ENCODE peak calls at places on chromosomes 2 and 18, in seven cellular contexts. One of them, this sample, is unnamed. For H3K4me1 and H3K9me3, the result is how much of the 10 kb centered on the place peaks cover.

GRCh38 chr2:15299904-15300528 is 261.1 kb downstream of the NBAS start:
- DNase-seq in lower lobe of right lung: no peak
- DNase-seq in testis: no peak
- DNase-seq in heart right ventricle: no peak
- DNase-seq in tibial nerve: no peak
- DNase-seq in heart left ventricle: no peak
- DNase-seq in CD8-positive, alpha-beta T cell: no peak
- DNase-seq in this sample: no peak

GRCh38 chr2:23912054-23912453 is 14.9 kb downstream of the ATAD2B start:
- DNase-seq in lower lobe of right lung: no peak
- DNase-seq in testis: no peak
- DNase-seq in heart right ventricle: no peak
- DNase-seq in tibial nerve: no peak
- DNase-seq in heart left ventricle: no peak
- DNase-seq in CD8-positive, alpha-beta T cell: no peak
- DNase-seq in this sample: no peak

GRCh38 chr2:195575021-195575420 is 82.0 kb upstream of the SLC39A10 start:
- DNase-seq in lower lobe of right lung: no peak
- DNase-seq in testis: no peak
- DNase-seq in heart right ventricle: no peak
- DNase-seq in tibial nerve: no peak
- DNase-seq in heart left ventricle: no peak
- DNase-seq in CD8-positive, alpha-beta T cell: no peak
- DNase-seq in this sample: no peak

GRCh38 chr18:11654736-11655604 is 34.1 kb upstream of the GNAL start:
- DNase-seq in lower lobe of right lung: peak
- DNase-seq in testis: peak
- DNase-seq in heart right ventricle: peak
- DNase-seq in tibial nerve: peak
- DNase-seq in heart left ventricle: peak
- DNase-seq in CD8-positive, alpha-beta T cell: peak
- DNase-seq in this sample: no peak

GRCh38 chr2:236919209-236919608 is 166.5 kb upstream of the COPS8 start:
- DNase-seq in lower lobe of right lung: no peak
- DNase-seq in testis: no peak
- DNase-seq in heart right ventricle: no peak
- DNase-seq in tibial nerve: no peak
- DNase-seq in heart left ventricle: no peak
- DNase-seq in CD8-positive, alpha-beta T cell: no peak
- DNase-seq in this sample: no peak

GRCh38 chr2:213476641-213477040 is 192.4 kb downstream of the SPAG16 start:
- DNase-seq in lower lobe of right lung: no peak
- DNase-seq in testis: no peak
- DNase-seq in heart right ventricle: no peak
- DNase-seq in tibial nerve: no peak
- DNase-seq in heart left ventricle: no peak
- DNase-seq in CD8-positive, alpha-beta T cell: no peak
- DNase-seq in this sample: no peak

GRCh38 chr2:46828491-46829239 is 86.9 kb downstream of the MCFD2 start:
- DNase-seq in lower lobe of right lung: no peak
- DNase-seq in testis: no peak
- DNase-seq in heart right ventricle: no peak
- DNase-seq in tibial nerve: no peak
- DNase-seq in heart left ventricle: no peak
- DNase-seq in CD8-positive, alpha-beta T cell: no peak
- DNase-seq in this sample: no peak

GRCh38 chr2:241692448-241692847 is 5.8 kb upstream of the DTYMK start:
- DNase-seq in lower lobe of right lung: no peak
- DNase-seq in testis: no peak
- DNase-seq in heart right ventricle: no peak
- DNase-seq in tibial nerve: no peak
- DNase-seq in heart left ventricle: no peak
- DNase-seq in CD8-positive, alpha-beta T cell: no peak
- DNase-seq in this sample: no peak

GRCh38 chr2:195642677-195643063 is 14.4 kb upstream of the SLC39A10 start:
- DNase-seq in lower lobe of right lung: no peak
- DNase-seq in testis: no peak
- DNase-seq in heart right ventricle: no peak
- DNase-seq in tibial nerve: no peak
- DNase-seq in heart left ventricle: no peak
- DNase-seq in CD8-positive, alpha-beta T cell: no peak
- DNase-seq in this sample: no peak

GRCh38 chr2:207163053-207163814 is 2.5 kb downstream of the KLF7 start:
- DNase-seq in lower lobe of right lung: no peak
- DNase-seq in testis: peak
- DNase-seq in heart right ventricle: no peak
- DNase-seq in tibial nerve: peak
- DNase-seq in heart left ventricle: no peak
- DNase-seq in CD8-positive, alpha-beta T cell: peak
- DNase-seq in this sample: no peak

GRCh38 chr2:95315801-95316411 is 18.8 kb downstream of the KCNIP3 start:
- DNase-seq in lower lobe of right lung: no peak
- DNase-seq in testis: no peak
- DNase-seq in heart right ventricle: no peak
- DNase-seq in tibial nerve: no peak
- DNase-seq in heart left ventricle: no peak
- DNase-seq in CD8-positive, alpha-beta T cell: no peak
- DNase-seq in this sample: no peak

GRCh38 chr2:42931147-42931817 is 138.9 kb upstream of the HAAO start:
- DNase-seq in lower lobe of right lung: no peak
- DNase-seq in testis: no peak
- DNase-seq in heart right ventricle: no peak
- DNase-seq in tibial nerve: no peak
- DNase-seq in heart left ventricle: no peak
- DNase-seq in CD8-positive, alpha-beta T cell: no peak
- DNase-seq in this sample: no peak

GRCh38 chr2:157480182-157480961 is 36.5 kb upstream of the CYTIP start:
- DNase-seq in lower lobe of right lung: peak
- DNase-seq in testis: peak
- DNase-seq in heart right ventricle: peak
- DNase-seq in tibial nerve: peak
- DNase-seq in heart left ventricle: peak
- DNase-seq in CD8-positive, alpha-beta T cell: no peak
- DNase-seq in this sample: no peak

GRCh38 chr2:140639628-140640027 is 1491.2 kb downstream of the LRP1B start:
- DNase-seq in lower lobe of right lung: no peak
- DNase-seq in testis: no peak
- DNase-seq in heart right ventricle: no peak
- DNase-seq in tibial nerve: no peak
- DNase-seq in heart left ventricle: no peak
- DNase-seq in CD8-positive, alpha-beta T cell: no peak
- DNase-seq in this sample: no peak

GRCh38 chr2:11094021-11094810 is 61.1 kb upstream of the SLC66A3 start:
- DNase-seq in lower lobe of right lung: no peak
- DNase-seq in testis: peak
- DNase-seq in heart right ventricle: no peak
- DNase-seq in tibial nerve: no peak
- DNase-seq in heart left ventricle: no peak
- DNase-seq in CD8-positive, alpha-beta T cell: no peak
- DNase-seq in this sample: no peak

GRCh38 chr2:173448938-173449471 is 94.3 kb downstream of the CDCA7 start:
- DNase-seq in lower lobe of right lung: peak
- DNase-seq in testis: peak
- DNase-seq in heart right ventricle: peak
- DNase-seq in tibial nerve: peak
- DNase-seq in heart left ventricle: peak
- DNase-seq in CD8-positive, alpha-beta T cell: peak
- DNase-seq in this sample: peak

GRCh38 chr2:186683341-186683740 is 10.5 kb upstream of the FAM171B start:
- DNase-seq in lower lobe of right lung: no peak
- DNase-seq in testis: no peak
- DNase-seq in heart right ventricle: no peak
- DNase-seq in tibial nerve: no peak
- DNase-seq in heart left ventricle: no peak
- DNase-seq in CD8-positive, alpha-beta T cell: no peak
- DNase-seq in this sample: no peak

GRCh38 chr2:148132400-148132799 is 111.5 kb downstream of the MBD5 start:
- DNase-seq in lower lobe of right lung: no peak
- DNase-seq in testis: no peak
- DNase-seq in heart right ventricle: no peak
- DNase-seq in tibial nerve: no peak
- DNase-seq in heart left ventricle: no peak
- DNase-seq in CD8-positive, alpha-beta T cell: no peak
- DNase-seq in this sample: no peak
- H3K4me1 ChIP-seq in lower lobe of right lung: under half
- H3K4me1 ChIP-seq in testis: under half
- H3K4me1 ChIP-seq in heart right ventricle: under half
- H3K4me1 ChIP-seq in tibial nerve: under half
- H3K4me1 ChIP-seq in heart left ventricle: under half
- H3K4me1 ChIP-seq in CD8-positive, alpha-beta T cell: under half
- H3K4me1 ChIP-seq in this sample: under half

DNA sequence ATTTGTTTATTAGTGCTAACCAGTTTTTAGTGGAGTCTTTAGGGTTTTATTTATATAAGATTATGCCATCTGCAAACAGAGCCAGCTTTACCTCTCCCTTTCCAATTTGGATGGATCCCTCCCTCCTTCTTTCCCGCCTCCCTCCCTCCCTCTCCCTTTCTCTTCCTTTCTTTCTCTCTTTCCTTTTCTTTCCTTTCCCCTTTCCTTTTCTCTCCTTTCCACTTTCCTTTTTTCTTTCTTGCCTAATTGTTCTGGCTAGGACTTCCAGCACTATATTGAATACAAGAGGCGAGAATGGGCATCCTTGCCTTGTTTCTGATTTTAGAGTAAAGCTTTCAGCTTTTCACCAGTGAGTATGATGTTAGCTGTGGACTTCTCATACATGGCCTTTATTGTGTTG is 24.1 kb downstream of the COLEC11 start:
- DNase-seq in lower lobe of right lung: no peak
- DNase-seq in testis: no peak
- DNase-seq in heart right ventricle: no peak
- DNase-seq in tibial nerve: no peak
- DNase-seq in heart left ventricle: no peak
- DNase-seq in CD8-positive, alpha-beta T cell: no peak
- DNase-seq in this sample: no peak
- H3K9me3 ChIP-seq in lower lobe of right lung: under half
- H3K9me3 ChIP-seq in testis: under half
- H3K9me3 ChIP-seq in heart right ventricle: under half
- H3K9me3 ChIP-seq in tibial nerve: under half
- H3K9me3 ChIP-seq in heart left ventricle: under half
- H3K9me3 ChIP-seq in CD8-positive, alpha-beta T cell: under half
- H3K9me3 ChIP-seq in this sample: under half

DNA sequence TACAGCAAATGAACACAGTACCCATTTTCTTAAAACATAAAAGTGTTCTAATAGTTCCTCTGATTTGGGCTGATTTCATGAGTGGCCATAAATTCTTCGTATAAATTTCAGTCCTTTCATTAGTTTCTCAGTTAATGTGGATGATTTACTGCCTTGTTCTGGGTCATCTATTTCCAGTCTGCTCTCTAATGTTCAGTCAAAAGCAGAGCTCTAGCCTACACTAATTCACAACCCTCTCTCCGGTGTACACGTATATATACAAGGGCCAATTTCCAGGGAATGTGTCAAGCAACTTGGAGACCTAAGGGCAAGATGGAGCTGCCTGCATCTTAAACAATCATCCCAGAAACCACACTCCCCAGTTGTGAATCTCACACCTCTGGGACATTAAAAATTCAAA is 281.0 kb downstream of the STK39 start:
- DNase-seq in lower lobe of right lung: no peak
- DNase-seq in testis: no peak
- DNase-seq in heart right ventricle: no peak
- DNase-seq in tibial nerve: no peak
- DNase-seq in heart left ventricle: no peak
- DNase-seq in CD8-positive, alpha-beta T cell: no peak
- DNase-seq in this sample: no peak
- H3K4me3 ChIP-seq in lower lobe of right lung: no peak
- H3K4me3 ChIP-seq in testis: no peak
- H3K4me3 ChIP-seq in heart right ventricle: no peak
- H3K4me3 ChIP-seq in tibial nerve: no peak
- H3K4me3 ChIP-seq in heart left ventricle: no peak
- H3K4me3 ChIP-seq in CD8-positive, alpha-beta T cell: no peak
- H3K4me3 ChIP-seq in this sample: no peak

DNA sequence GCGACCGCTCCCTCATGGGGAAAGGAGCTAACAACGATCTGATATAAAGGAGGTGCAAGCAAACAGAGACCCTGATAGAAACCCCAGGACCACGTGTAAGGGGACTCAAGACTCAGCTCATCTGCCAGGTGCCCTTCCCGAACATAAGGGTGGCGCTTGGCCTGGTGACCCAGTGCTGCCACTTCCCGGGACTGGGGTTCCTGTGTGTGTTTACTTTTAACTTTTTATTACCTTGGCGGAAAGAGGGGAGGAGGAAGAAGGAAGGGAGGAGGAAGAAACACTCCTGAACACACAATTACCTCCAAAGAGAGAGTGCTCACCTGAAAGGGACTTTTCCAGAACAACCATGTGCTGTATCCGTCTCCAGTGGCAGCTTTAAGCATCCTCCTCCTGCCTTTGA is 56.5 kb upstream of the EDAR start:
- DNase-seq in lower lobe of right lung: no peak
- DNase-seq in testis: no peak
- DNase-seq in heart right ventricle: no peak
- DNase-seq in tibial nerve: no peak
- DNase-seq in heart left ventricle: no peak
- DNase-seq in CD8-positive, alpha-beta T cell: no peak
- DNase-seq in this sample: no peak
- H3K4me1 ChIP-seq in lower lobe of right lung: under half
- H3K4me1 ChIP-seq in testis: under half
- H3K4me1 ChIP-seq in heart right ventricle: under half
- H3K4me1 ChIP-seq in tibial nerve: under half
- H3K4me1 ChIP-seq in heart left ventricle: under half
- H3K4me1 ChIP-seq in CD8-positive, alpha-beta T cell: under half
- H3K4me1 ChIP-seq in this sample: under half

DNA sequence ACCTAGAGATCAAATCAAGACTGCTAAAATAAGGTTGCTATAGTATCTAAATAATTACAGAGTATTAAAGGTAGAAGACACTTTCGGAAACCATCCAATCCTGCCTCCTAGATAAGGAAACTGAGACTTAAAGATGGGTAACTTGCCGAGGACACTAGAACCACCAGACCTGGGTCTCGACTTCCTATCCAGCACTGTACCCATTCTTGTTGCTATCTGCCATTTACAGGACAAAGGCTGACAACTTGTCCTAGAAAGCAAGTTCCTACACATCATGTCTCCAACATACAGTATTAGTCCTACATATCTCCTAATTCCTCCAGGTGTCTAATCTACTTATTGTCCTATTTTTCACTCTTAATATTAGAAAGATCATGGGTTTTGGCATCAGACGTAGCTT is 37.7 kb downstream of the TRAK2 start:
- DNase-seq in lower lobe of right lung: no peak
- DNase-seq in testis: no peak
- DNase-seq in heart right ventricle: no peak
- DNase-seq in tibial nerve: no peak
- DNase-seq in heart left ventricle: no peak
- DNase-seq in CD8-positive, alpha-beta T cell: no peak
- DNase-seq in this sample: no peak
- H3K9me3 ChIP-seq in lower lobe of right lung: under half
- H3K9me3 ChIP-seq in testis: under half
- H3K9me3 ChIP-seq in heart right ventricle: under half
- H3K9me3 ChIP-seq in tibial nerve: under half
- H3K9me3 ChIP-seq in heart left ventricle: under half
- H3K9me3 ChIP-seq in CD8-positive, alpha-beta T cell: under half
- H3K9me3 ChIP-seq in this sample: under half

This sample was measured in CD8-positive, alpha-beta memory T cell.